ENCODE peak calls at places on chromosomes 13 and 19, in four cellular contexts. One of them, this sample, is unnamed.

GRCh38 chr13:22387899-22388298 is 717.0 kb downstream of the FGF9 start:
- DNase-seq in progenitor cell of endocrine pancreas: no peak
- DNase-seq in adrenal gland: peak; percentile 19
- DNase-seq in HepG2: no peak
- DNase-seq in this sample: no peak

GRCh38 chr13:110173247-110173818 is 133.6 kb downstream of the COL4A1 start:
- DNase-seq in progenitor cell of endocrine pancreas: no peak
- DNase-seq in adrenal gland: no peak
- DNase-seq in HepG2: no peak
- DNase-seq in this sample: no peak

GRCh38 chr19:1650627-1651009 is 1.8 kb downstream of the TCF3 start:
- DNase-seq in progenitor cell of endocrine pancreas: no peak
- DNase-seq in adrenal gland: no peak
- DNase-seq in HepG2: no peak
- DNase-seq in this sample: no peak

GRCh38 chr13:27339299-27339698 is 68.7 kb downstream of the RASL11A start:
- DNase-seq in progenitor cell of endocrine pancreas: no peak
- DNase-seq in adrenal gland: peak; percentile 16
- DNase-seq in HepG2: peak; percentile 60
- DNase-seq in this sample: peak; percentile 36

GRCh38 chr19:55391191-55391670 is 5.5 kb downstream of the RPL28 start:
- DNase-seq in progenitor cell of endocrine pancreas: no peak
- DNase-seq in adrenal gland: no peak
- DNase-seq in HepG2: no peak
- DNase-seq in this sample: no peak

GRCh38 chr13:33224686-33225085 is 60.9 kb downstream of the STARD13 start:
- DNase-seq in progenitor cell of endocrine pancreas: no peak
- DNase-seq in adrenal gland: no peak
- DNase-seq in HepG2: no peak
- DNase-seq in this sample: no peak

GRCh38 chr13:41130356-41130755 is 2.2 kb downstream of the KBTBD6 start:
- DNase-seq in progenitor cell of endocrine pancreas: no peak
- DNase-seq in adrenal gland: no peak
- DNase-seq in HepG2: no peak
- DNase-seq in this sample: no peak

GRCh38 chr19:4042731-4043082 is 24.0 kb downstream of the ZBTB7A start:
- DNase-seq in progenitor cell of endocrine pancreas: no peak
- DNase-seq in adrenal gland: no peak
- DNase-seq in HepG2: no peak
- DNase-seq in this sample: no peak

GRCh38 chr13:23516706-23517105 is 53.5 kb upstream of the TNFRSF19 start:
- DNase-seq in progenitor cell of endocrine pancreas: no peak
- DNase-seq in adrenal gland: no peak
- DNase-seq in HepG2: peak; percentile 20
- DNase-seq in this sample: no peak

GRCh38 chr19:40549007-40549708 is 27.5 kb upstream of the SHKBP1 start:
- DNase-seq in progenitor cell of endocrine pancreas: peak; percentile 82
- DNase-seq in adrenal gland: peak; percentile 72
- DNase-seq in HepG2: peak; percentile 49
- DNase-seq in this sample: peak; percentile 69

GRCh38 chr19:18469245-18470107 is 31.5 kb upstream of the ISYNA1 start:
- DNase-seq in progenitor cell of endocrine pancreas: peak; percentile 59
- DNase-seq in adrenal gland: peak; percentile 72
- DNase-seq in HepG2: peak; percentile 85
- DNase-seq in this sample: peak; percentile 56

GRCh38 chr19:17079710-17080440 is 4.3 kb downstream of the MYO9B start:
- DNase-seq in progenitor cell of endocrine pancreas: no peak
- DNase-seq in adrenal gland: peak; percentile 93
- DNase-seq in HepG2: peak; percentile 85
- DNase-seq in this sample: no peak

GRCh38 chr19:37007587-37008220 is 70.5 kb upstream of the ZNF420 start:
- DNase-seq in progenitor cell of endocrine pancreas: no peak
- DNase-seq in adrenal gland: peak; percentile 79
- DNase-seq in HepG2: no peak
- DNase-seq in this sample: peak; percentile 27

GRCh38 chr13:113901642-113902041 is 37.8 kb upstream of the GAS6 start:
- DNase-seq in progenitor cell of endocrine pancreas: no peak
- DNase-seq in adrenal gland: no peak
- DNase-seq in HepG2: no peak
- DNase-seq in this sample: no peak

GRCh38 chr19:4861147-4861546 is 6.3 kb downstream of the PLIN3 start:
- DNase-seq in progenitor cell of endocrine pancreas: no peak
- DNase-seq in adrenal gland: no peak
- DNase-seq in HepG2: no peak
- DNase-seq in this sample: no peak

GRCh38 chr19:41548954-41549688 is 26.8 kb upstream of the CEACAM21 start:
- DNase-seq in progenitor cell of endocrine pancreas: no peak
- DNase-seq in adrenal gland: peak; percentile 21
- DNase-seq in HepG2: no peak
- DNase-seq in this sample: peak; percentile 35

GRCh38 chr19:52959613-52960295 is 2.9 kb downstream of the ZNF816 start:
- DNase-seq in progenitor cell of endocrine pancreas: no peak
- DNase-seq in adrenal gland: no peak
- DNase-seq in HepG2: no peak
- DNase-seq in this sample: no peak

GRCh38 chr19:24166055-24166454 is 79.1 kb downstream of the ZNF254 start:
- DNase-seq in progenitor cell of endocrine pancreas: no peak
- DNase-seq in adrenal gland: no peak
- DNase-seq in HepG2: no peak
- DNase-seq in this sample: no peak

GRCh38 chr13:111973186-111974064 is 93.5 kb upstream of the SOX1 start:
- DNase-seq in progenitor cell of endocrine pancreas: no peak
- DNase-seq in adrenal gland: no peak
- DNase-seq in HepG2: no peak
- DNase-seq in this sample: no peak

GRCh38 chr19:11226716-11227166 is 12.7 kb upstream of the ANGPTL8 start:
- DNase-seq in progenitor cell of endocrine pancreas: no peak
- DNase-seq in adrenal gland: no peak
- DNase-seq in HepG2: no peak
- DNase-seq in this sample: no peak

GRCh38 chr19:2315818-2316353 is 7.9 kb upstream of the LINGO3 start:
- DNase-seq in progenitor cell of endocrine pancreas: peak; percentile 53
- DNase-seq in adrenal gland: peak; percentile 80
- DNase-seq in HepG2: peak; percentile 55
- DNase-seq in this sample: peak; percentile 39

GRCh38 chr13:40876020-40876738 is 86.8 kb downstream of the SLC25A15 start:
- DNase-seq in progenitor cell of endocrine pancreas: no peak
- DNase-seq in adrenal gland: no peak
- DNase-seq in HepG2: no peak
- DNase-seq in this sample: no peak

GRCh38 chr13:43522788-43523187 is 264.0 kb downstream of the ENOX1 start:
- DNase-seq in progenitor cell of endocrine pancreas: no peak
- DNase-seq in adrenal gland: no peak
- DNase-seq in HepG2: no peak
- DNase-seq in this sample: no peak

GRCh38 chr19:49073514-49074378 is 1.2 kb upstream of the KCNA7 start:
- DNase-seq in progenitor cell of endocrine pancreas: no peak
- DNase-seq in adrenal gland: no peak
- DNase-seq in HepG2: peak; percentile 32
- DNase-seq in this sample: no peak

GRCh38 chr13:36428083-36428482 is 4.2 kb upstream of the CCNA1 start:
- DNase-seq in progenitor cell of endocrine pancreas: no peak
- DNase-seq in adrenal gland: no peak
- DNase-seq in HepG2: no peak
- DNase-seq in this sample: no peak

This sample was measured in NT2/D1.